ENCODE peak calls at places on chromosome 4, in eight cellular contexts. D is upper lobe of left lung, O is HCT116, Q is HepG2, G is Panc1, R is GM12878, B is K562, Z is GM23338. E is an unnamed sample.

GRCh38 chr4:181323061-181323460 is 920.1 kb upstream of the TENM3 start:
- ATAC-seq in R (peak), B (no peak), O (no peak), Z (no peak), Q (no peak), G (no peak), D (no peak), E (no peak)

GRCh38 chr4:164087733-164088132 is 593.2 kb downstream of the TMA16 start:
- ATAC-seq in Q (no peak), B (no peak), G (no peak), Z (no peak), R (no peak), D (no peak), O (no peak), E (no peak)

GRCh38 chr4:73998040-73999011 is at the start of gene CXCL5:
- ATAC-seq in O (no peak), R (no peak), Z (peak), G (peak), B (peak), Q (no peak), D (peak), E (no peak)

GRCh38 chr4:52250124-52250523 is 199.0 kb downstream of the SPATA18 start:
- ATAC-seq in D (peak), Z (no peak), O (no peak), R (no peak), G (no peak), Q (no peak), B (no peak), E (peak)

GRCh38 chr4:47011189-47011518 is 17.8 kb upstream of the GABRA4 start:
- ATAC-seq in R (peak), O (no peak), D (no peak), B (no peak), Z (no peak), G (no peak), Q (peak), E (no peak)

GRCh38 chr4:144685916-144686315 is 40.0 kb downstream of the HHIP start:
- ATAC-seq in B (no peak), Z (no peak), D (no peak), O (no peak), Q (no peak), G (no peak), R (no peak), E (no peak)

GRCh38 chr4:105345358-105345757 is 128.5 kb downstream of the PPA2 start:
- ATAC-seq in R (no peak), Q (peak), D (no peak), Z (no peak), B (no peak), O (no peak), G (no peak), E (no peak)

GRCh38 chr4:77151246-77151645 is 5.8 kb upstream of the CCNG2 start:
- ATAC-seq in D (no peak), R (no peak), Q (no peak), G (no peak), Z (no peak), O (no peak), B (no peak), E (no peak)

GRCh38 chr4:153181293-153182080 is 22.8 kb upstream of the TRIM2 start:
- ATAC-seq in O (no peak), B (no peak), R (peak), Q (no peak), G (no peak), D (no peak), Z (no peak), E (no peak)

GRCh38 chr4:145404754-145405153 is 76.9 kb upstream of the SMAD1 start:
- ATAC-seq in G (no peak), Q (no peak), O (no peak), B (no peak), D (no peak), Z (no peak), R (no peak), E (no peak)

GRCh38 chr4:105976913-105977312 is 81.6 kb downstream of the NPNT start:
- ATAC-seq in O (no peak), D (no peak), G (no peak), B (peak), Z (no peak), R (no peak), Q (no peak), E (no peak)

GRCh38 chr4:2183394-2183793 is 58.5 kb downstream of the HAUS3 start:
- ATAC-seq in G (no peak), B (no peak), D (no peak), R (no peak), Q (no peak), O (no peak), Z (no peak), E (no peak)

GRCh38 chr4:94334962-94335361 is 7.7 kb downstream of the HPGDS start:
- ATAC-seq in Q (no peak), D (peak), G (no peak), O (no peak), B (no peak), R (no peak), Z (peak), E (peak)

GRCh38 chr4:185839770-185840169 is 27.8 kb upstream of the SORBS2 start:
- ATAC-seq in Q (no peak), D (peak), G (peak), B (no peak), R (no peak), Z (peak), O (peak), E (no peak)

GRCh38 chr4:108135549-108136209 is 33.1 kb downstream of the LEF1 start:
- ATAC-seq in G (no peak), Q (peak), R (peak), B (peak), D (peak), O (peak), Z (peak), E (no peak)

GRCh38 chr4:37216209-37216608 is 28.3 kb upstream of the NWD2 start:
- ATAC-seq in R (no peak), O (no peak), Q (no peak), B (no peak), Z (no peak), G (no peak), D (no peak), E (no peak)

GRCh38 chr4:71692198-71692597 is 91.7 kb downstream of the GC start:
- ATAC-seq in Q (no peak), D (no peak), G (no peak), R (no peak), Z (no peak), O (no peak), B (no peak), E (no peak)

GRCh38 chr4:147590249-147590920 is 26.8 kb upstream of the TMEM184C start:
- ATAC-seq in R (peak), Z (peak), Q (peak), O (peak), G (no peak), D (peak), B (peak), E (no peak)

GRCh38 chr4:27066591-27066990 is 205.9 kb downstream of the STIM2 start:
- ATAC-seq in B (no peak), Q (no peak), O (no peak), G (no peak), D (peak), R (no peak), Z (no peak), E (peak)

GRCh38 chr4:18071894-18072293 is 50.3 kb upstream of the LCORL start:
- ATAC-seq in R (no peak), D (no peak), B (no peak), Q (no peak), Z (no peak), G (no peak), O (no peak), E (no peak)

GRCh38 chr4:68272860-68273259 is 27.4 kb upstream of the TMPRSS11B start:
- ATAC-seq in Z (peak), G (no peak), R (peak), B (no peak), O (no peak), Q (no peak), D (no peak), E (no peak)

GRCh38 chr4:138925495-138925894 is 90.1 kb upstream of the NOCT start:
- ATAC-seq in D (no peak), R (no peak), Q (no peak), B (no peak), O (no peak), G (no peak), Z (no peak), E (no peak)

GRCh38 chr4:11954093-11954492 is 525.4 kb upstream of the HS3ST1 start:
- ATAC-seq in D (no peak), B (no peak), O (peak), R (no peak), Q (no peak), G (no peak), Z (peak), E (no peak)

GRCh38 chr4:138839574-138839973 is 176.0 kb upstream of the NOCT start:
- ATAC-seq in R (no peak), B (no peak), O (no peak), Z (no peak), Q (no peak), D (no peak), G (no peak), E (no peak)

GRCh38 chr4:144295286-144295995 is 154.9 kb upstream of the GYPA start:
- ATAC-seq in O (no peak), G (no peak), R (no peak), Z (no peak), D (no peak), B (no peak), Q (no peak), E (no peak)

GRCh38 chr4:120842046-120842445 is 80.5 kb downstream of the PRDM5 start:
- ATAC-seq in D (no peak), G (no peak), Q (no peak), B (no peak), Z (no peak), O (no peak), R (no peak), E (no peak)

GRCh38 chr4:38034986-38035882 is 75.0 kb downstream of the PTTG2 start:
- ATAC-seq in Q (no peak), B (peak), Z (peak), O (peak), G (no peak), D (peak), R (peak), E (peak)

GRCh38 chr4:53781614-53782467 is 190.6 kb upstream of the LNX1 start:
- ATAC-seq in R (no peak), G (no peak), D (no peak), Z (no peak), Q (peak), O (no peak), B (no peak), E (no peak)

GRCh38 chr4:53645108-53645507 is 53.8 kb upstream of the LNX1 start:
- ATAC-seq in D (no peak), Q (no peak), R (no peak), O (no peak), B (no peak), Z (no peak), G (no peak), E (no peak)

GRCh38 chr4:36341936-36342335 is 60.5 kb downstream of the DTHD1 start:
- ATAC-seq in Q (no peak), O (no peak), G (no peak), R (no peak), D (no peak), Z (no peak), B (no peak), E (no peak)

GRCh38 chr4:102007959-102008425 is 217.5 kb downstream of the BANK1 start:
- ATAC-seq in R (peak), G (no peak), Q (no peak), Z (no peak), B (no peak), O (no peak), D (no peak), E (no peak)

GRCh38 chr4:121146530-121146929 is 17.6 kb downstream of the TNIP3 start:
- ATAC-seq in Q (no peak), Z (no peak), G (no peak), O (no peak), D (peak), B (no peak), R (no peak), E (no peak)

DNA sequence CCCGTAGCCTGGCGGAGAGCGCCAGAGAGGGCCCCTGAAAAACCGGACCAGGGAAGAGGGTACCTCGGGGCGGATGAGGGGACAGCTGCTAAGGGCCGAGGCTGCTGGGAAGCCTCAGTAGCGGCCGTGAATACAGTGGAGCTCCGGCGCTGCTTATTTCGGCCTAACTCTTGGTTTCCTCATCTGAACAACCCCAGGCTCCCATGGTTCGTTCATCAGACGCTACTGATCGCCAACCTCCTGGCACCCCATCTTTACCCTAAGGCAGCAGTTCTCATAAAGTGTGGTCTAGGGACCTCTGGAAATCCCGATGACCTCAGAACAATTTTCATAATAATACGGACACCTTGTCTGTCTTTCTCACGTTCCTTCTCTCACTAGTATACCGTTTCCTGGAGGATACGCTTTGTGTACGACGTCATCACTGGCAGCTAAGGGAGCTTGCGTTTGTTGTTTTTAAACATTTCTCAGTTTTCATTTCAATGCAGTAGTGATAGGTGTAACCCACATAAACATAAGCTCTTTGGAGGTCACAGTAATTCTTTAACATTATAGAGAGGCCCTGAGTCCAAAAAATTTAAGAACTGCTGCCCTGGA is 707 bp upstream of the RAB28 start:
- ATAC-seq in B (peak), Q (peak), Z (no peak), R (peak), O (peak), G (peak), D (peak), E (no peak)
- TF ChIP-seq POLR2AphosphoS5 in B (no peak), Q (no peak), Z (no peak), R (no peak), O (no peak), G (no peak), D (no peak), E (no peak)

GRCh38 chr4:124433500-124433899 is 279.0 kb downstream of the ANKRD50 start:
- ATAC-seq in D (no peak), R (no peak), Q (no peak), B (no peak), G (no peak), Z (no peak), O (no peak), E (no peak)

GRCh38 chr4:124433044-124433443 is 279.5 kb downstream of the ANKRD50 start:
- ATAC-seq in Z (no peak), D (no peak), Q (no peak), R (no peak), G (no peak), B (no peak), O (no peak), E (no peak)

GRCh38 chr4:124431663-124432192 is 280.8 kb downstream of the ANKRD50 start:
- ATAC-seq in Z (no peak), D (no peak), G (no peak), Q (no peak), O (no peak), R (no peak), B (no peak), E (no peak)

GRCh38 chr4:124429746-124430250 is 282.7 kb downstream of the ANKRD50 start:
- ATAC-seq in Z (no peak), G (no peak), B (no peak), Q (no peak), R (no peak), O (no peak), D (no peak), E (no peak)

DNA sequence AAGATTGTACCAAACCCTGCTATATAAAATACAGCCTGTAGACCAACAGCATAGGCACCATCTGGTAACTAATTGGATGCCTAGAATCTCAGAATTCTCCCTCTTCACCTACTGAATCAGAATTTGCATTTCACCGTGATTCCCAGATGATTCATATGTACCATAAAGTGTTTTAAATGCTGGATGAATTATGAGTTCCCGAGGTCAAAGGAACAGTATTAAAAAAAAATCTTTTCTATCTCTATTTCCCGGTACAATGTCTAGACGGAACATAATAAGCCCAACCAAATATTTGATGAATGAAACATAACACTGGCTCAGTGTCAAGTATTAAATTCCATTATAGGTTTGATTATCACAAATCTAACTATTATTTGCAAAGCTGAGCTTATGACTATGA is 280.0 kb downstream of the ANKRD50 start:
- ATAC-seq in R (no peak), O (no peak), D (no peak), B (no peak), Q (no peak), Z (no peak), G (no peak), E (no peak)
- TF ChIP-seq POLR2AphosphoS5 in R (no peak), O (no peak), D (no peak), B (no peak), Q (no peak), Z (no peak), G (no peak), E (no peak)

DNA sequence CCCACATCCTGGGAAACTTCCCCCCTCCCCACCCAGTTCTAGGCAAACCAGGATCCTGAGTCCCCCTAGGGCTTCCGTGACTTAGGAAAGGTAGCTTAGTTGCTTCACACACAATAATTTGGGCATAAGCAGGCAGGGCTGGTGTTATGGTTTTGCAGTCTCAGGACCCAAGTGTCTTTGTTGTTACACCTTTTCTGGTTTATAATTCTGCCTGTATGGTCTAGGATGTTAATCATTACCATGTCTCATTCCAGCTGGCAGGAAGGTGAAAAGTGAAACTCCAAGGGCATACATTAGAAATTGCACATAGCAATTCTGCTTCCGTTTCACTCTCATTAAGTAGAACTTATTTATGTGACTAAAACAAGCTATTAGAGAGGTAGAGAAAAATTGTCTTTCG is 16.8 kb downstream of the UGT8 start:
- ATAC-seq in B (peak), O (no peak), R (no peak), Z (no peak), D (no peak), G (no peak), Q (peak), E (no peak)
- TF ChIP-seq POLR2AphosphoS5 in B (no peak), O (no peak), R (no peak), Z (no peak), D (no peak), G (no peak), Q (no peak), E (no peak)

DNA sequence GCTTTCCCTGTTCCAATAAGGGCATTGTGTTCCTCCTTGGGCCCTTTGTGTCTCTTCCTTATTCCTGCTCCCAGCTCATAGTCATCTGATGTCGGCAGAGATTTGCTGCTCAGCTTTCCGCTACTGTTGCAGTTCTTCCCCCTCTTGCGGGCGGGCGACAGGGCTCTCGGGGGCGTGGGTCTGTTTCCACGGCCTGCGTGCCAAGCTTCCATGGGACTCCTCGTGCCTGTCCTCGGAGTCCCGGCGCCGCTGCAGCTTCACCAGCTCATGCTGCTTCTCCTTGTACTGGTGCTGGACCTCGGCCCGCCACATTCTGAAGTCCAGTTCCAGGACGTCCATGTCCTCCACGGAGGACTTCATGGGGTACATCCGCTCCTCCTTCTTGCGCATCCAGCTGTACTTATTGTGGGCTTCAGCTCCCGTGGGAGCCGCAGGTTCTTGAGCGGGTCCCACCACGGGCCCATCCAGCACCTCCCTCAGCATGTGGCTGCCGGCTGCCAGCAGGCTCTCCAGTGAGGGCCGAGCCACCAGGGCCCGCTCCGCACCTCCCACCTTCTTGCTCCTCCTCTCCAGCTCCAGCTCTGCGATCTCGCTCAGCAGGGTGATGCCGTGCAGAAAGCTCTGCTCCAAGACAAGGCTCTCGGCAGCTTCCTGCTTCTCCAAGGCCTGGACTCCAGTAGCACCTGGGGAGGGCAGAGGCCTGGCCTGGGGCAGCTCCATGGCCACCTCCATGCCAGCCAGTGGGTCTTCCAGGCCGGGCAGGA is 74.1 kb upstream of the UCP1 start:
- ATAC-seq in G (no peak), R (no peak), B (peak), Q (no peak), O (no peak), Z (no peak), D (no peak), E (no peak)
- TF ChIP-seq POLR2AphosphoS5 in G (no peak), R (no peak), B (no peak), Q (no peak), O (no peak), Z (no peak), D (no peak), E (no peak)

GRCh38 chr4:158121203-158121586 is 51.6 kb downstream of the GASK1B start:
- ATAC-seq in R (no peak), G (no peak), O (no peak), B (no peak), D (peak), Q (peak), Z (no peak), E (peak)
- TF ChIP-seq POLR2AphosphoS5 in R (no peak), G (no peak), O (no peak), B (no peak), D (peak), Q (no peak), Z (no peak), E (peak)

GRCh38 chr4:95627709-95628108 is 78.9 kb upstream of the UNC5C start:
- ATAC-seq in G (no peak), D (no peak), R (no peak), O (no peak), Q (no peak), B (no peak), Z (no peak), E (no peak)
- TF ChIP-seq POLR2AphosphoS5 in G (no peak), D (no peak), R (no peak), O (no peak), Q (no peak), B (no peak), Z (no peak), E (no peak)

GRCh38 chr4:84647307-84647884 is 64.5 kb downstream of the CDS1 start:
- ATAC-seq in B (no peak), Q (no peak), R (no peak), O (no peak), D (peak), Z (peak), G (no peak), E (no peak)

GRCh38 chr4:84648185-84648584 is 65.3 kb downstream of the CDS1 start:
- ATAC-seq in Q (no peak), O (no peak), G (no peak), Z (no peak), R (no peak), D (peak), B (no peak), E (no peak)

GRCh38 chr4:84648863-84649647 is 66.1 kb downstream of the CDS1 start:
- ATAC-seq in B (no peak), R (no peak), O (no peak), Z (no peak), G (no peak), Q (no peak), D (peak), E (no peak)

GRCh38 chr4:84652478-84652877 is 69.6 kb downstream of the CDS1 start:
- ATAC-seq in G (no peak), Z (no peak), R (no peak), D (no peak), B (no peak), O (no peak), Q (no peak), E (no peak)
- TF ChIP-seq POLR2AphosphoS5 in G (no peak), Z (no peak), R (no peak), D (no peak), B (no peak), O (no peak), Q (no peak), E (no peak)

GRCh38 chr4:54940996-54941395 is 184.4 kb downstream of the KDR start:
- ATAC-seq in Q (no peak), Z (no peak), G (no peak), D (no peak), R (no peak), B (no peak), O (no peak), E (no peak)
- TF ChIP-seq POLR2AphosphoS5 in Q (no peak), Z (no peak), G (no peak), D (no peak), R (no peak), B (no peak), O (no peak), E (no peak)

E was measured in gastroesophageal sphincter.